ENCODE peak calls at places on chromosomes 2 and 18, in six cellular contexts. N, A, J, C, R and D are unnamed samples.

GRCh38 chr2:116979941-116980340 is 834.5 kb upstream of the DDX18 start:
- DNase-seq in N (no peak), A (no peak), J (no peak), C (no peak), R (no peak), D (no peak)

GRCh38 chr18:991441-991840 is 86.8 kb downstream of the ADCYAP1 start:
- DNase-seq in N (no peak), A (no peak), J (no peak), C (no peak), R (no peak), D (no peak)

GRCh38 chr2:179837408-179837807 is 24.0 kb downstream of the ZNF385B start:
- DNase-seq in N (no peak), A (no peak), J (peak; percentile 12), C (no peak), R (no peak), D (no peak)

GRCh38 chr2:8334866-8335325 is 347.0 kb upstream of the ID2 start:
- DNase-seq in N (no peak), A (peak; percentile 22), J (no peak), C (no peak), R (no peak), D (no peak)

GRCh38 chr18:494602-494983 is 5.9 kb downstream of the COLEC12 start:
- DNase-seq in N (no peak), A (no peak), J (no peak), C (no peak), R (no peak), D (no peak)

GRCh38 chr18:62522178-62522509 is 681 bp upstream of the ZCCHC2 start:
- DNase-seq in N (no peak), A (no peak), J (no peak), C (no peak), R (no peak), D (no peak)

GRCh38 chr2:29405266-29405665 is 290.1 kb downstream of the CLIP4 start:
- DNase-seq in N (no peak), A (no peak), J (peak; percentile 88), C (no peak), R (no peak), D (no peak)

GRCh38 chr2:181396575-181397062 is 60.6 kb upstream of the ITGA4 start:
- DNase-seq in N (no peak), A (no peak), J (no peak), C (no peak), R (no peak), D (no peak)

GRCh38 chr2:130864830-130865229 is 28.1 kb downstream of the ARHGEF4 start:
- DNase-seq in N (no peak), A (peak; percentile 62), J (peak; percentile 94), C (peak; percentile 27), R (no peak), D (peak; percentile 53)

GRCh38 chr2:236763821-236764220 is 194.2 kb downstream of the ACKR3 start:
- DNase-seq in N (no peak), A (no peak), J (no peak), C (no peak), R (no peak), D (no peak)

GRCh38 chr2:11398710-11399109 is 54.3 kb upstream of the ROCK2 start:
- DNase-seq in N (no peak), A (no peak), J (no peak), C (peak; percentile 45), R (no peak), D (no peak)

GRCh38 chr18:26621161-26622026 is 73.0 kb upstream of the KCTD1 start:
- DNase-seq in N (peak; percentile 21), A (peak; percentile 72), J (peak; percentile 39), C (peak; percentile 27), R (peak; percentile 81), D (no peak)

GRCh38 chr2:88810488-88810887 is 119.0 kb downstream of the RPIA start:
- DNase-seq in N (no peak), A (no peak), J (no peak), C (no peak), R (no peak), D (no peak)

GRCh38 chr2:127081826-127082633 is 24.9 kb downstream of the BIN1 start:
- DNase-seq in N (no peak), A (peak; percentile 52), J (no peak), C (no peak), R (peak; percentile 44), D (no peak)

GRCh38 chr18:69817335-69817935 is 130.2 kb downstream of the CD226 start:
- DNase-seq in N (no peak), A (no peak), J (no peak), C (no peak), R (no peak), D (no peak)

GRCh38 chr2:161990741-161991140 is 83.3 kb downstream of the DPP4 start:
- DNase-seq in N (no peak), A (peak; percentile 28), J (no peak), C (no peak), R (no peak), D (peak; percentile 14)

GRCh38 chr2:237154894-237155851 is 69.5 kb downstream of the COPS8 start:
- DNase-seq in N (no peak), A (no peak), J (no peak), C (no peak), R (no peak), D (no peak)

GRCh38 chr2:150931447-150931846 is 330.2 kb downstream of the RBM43 start:
- DNase-seq in N (no peak), A (no peak), J (no peak), C (no peak), R (no peak), D (no peak)

GRCh38 chr2:67309281-67309680 is 87.9 kb upstream of the ETAA1 start:
- DNase-seq in N (no peak), A (peak; percentile 61), J (peak; percentile 21), C (no peak), R (no peak), D (peak; percentile 37)

GRCh38 chr2:97871096-97871780 is 124.5 kb downstream of the TMEM131 start:
- DNase-seq in N (no peak), A (no peak), J (no peak), C (no peak), R (no peak), D (peak; percentile 51)

GRCh38 chr2:45688479-45689298 is 37.2 kb downstream of the PRKCE start:
- DNase-seq in N (no peak), A (no peak), J (no peak), C (no peak), R (no peak), D (no peak)

GRCh38 chr2:235844561-235844960 is 323.6 kb downstream of the GBX2 start:
- DNase-seq in N (no peak), A (no peak), J (no peak), C (no peak), R (no peak), D (no peak)

DNA sequence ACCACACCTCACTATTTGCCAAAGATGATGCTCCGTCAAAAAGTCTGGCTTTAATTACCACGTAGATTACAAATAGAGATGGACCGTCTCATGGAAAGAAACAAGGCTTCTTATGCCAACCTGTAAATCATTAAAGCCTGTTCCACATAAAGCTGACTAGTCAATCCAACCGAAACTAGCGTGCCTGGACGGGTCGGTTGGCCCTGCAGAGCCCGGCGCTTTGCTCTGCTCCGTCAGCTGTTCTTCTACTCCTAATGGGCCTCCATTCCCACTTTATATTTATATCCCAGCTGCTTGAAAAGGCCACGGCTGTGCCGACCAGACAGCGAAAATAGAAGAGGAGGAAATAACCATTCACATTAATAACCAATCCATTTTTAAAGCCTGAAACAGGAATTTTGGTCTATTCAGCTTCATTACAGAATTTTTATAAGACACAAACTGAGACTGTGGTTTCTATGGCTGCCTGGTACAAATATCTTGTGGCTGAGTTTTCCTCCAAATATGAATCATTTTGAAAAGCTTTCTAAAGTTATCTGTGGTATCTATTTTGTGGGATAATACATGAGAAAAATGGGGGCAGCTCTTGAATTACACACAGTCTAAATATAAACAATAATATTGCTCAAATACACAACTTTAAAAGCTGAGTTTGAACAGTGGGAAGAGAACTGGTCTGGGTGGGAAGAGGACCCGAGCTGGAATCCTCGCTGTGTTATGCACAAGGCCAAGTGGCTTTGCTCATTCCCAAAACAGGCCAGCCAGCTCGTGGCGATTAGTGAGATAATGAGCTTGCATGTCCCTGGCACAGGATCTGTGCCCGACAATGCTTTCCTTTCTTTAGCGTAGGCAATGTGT is 10.4 kb upstream of the FAM124B start:
- DNase-seq in N (no peak), A (peak; percentile 17), J (no peak), C (no peak), R (no peak), D (no peak)
- H3K4me3 ChIP-seq in N (no peak overlapping the region), A (no peak overlapping the region), J (no peak overlapping the region), C (no peak overlapping the region), R (no peak overlapping the region), D (no peak overlapping the region)

GRCh38 chr18:76259012-76259568 is 236.0 kb downstream of the ZNF516 start:
- DNase-seq in N (no peak), A (no peak), J (peak; percentile 5), C (no peak), R (peak; percentile 72), D (no peak)
- TF ChIP-seq CTCF in N (no peak), A (no peak), J (no peak), C (no peak), R (peak; percentile 4), D (no peak)

GRCh38 chr2:47069628-47070154 is 85.4 kb downstream of the STPG4 start:
- DNase-seq in N (peak; percentile 80), A (peak; percentile 72), J (peak; percentile 76), C (peak; percentile 79), R (peak; percentile 95), D (peak; percentile 94)
- H3K4me1 ChIP-seq in N (peaks cover 75% of the 10 kb centered on the region), A (peaks cover 18% of the 10 kb centered on the region), J (peaks cover 40% of the 10 kb centered on the region), C (peaks cover 76% of the 10 kb centered on the region), R (peaks cover 25% of the 10 kb centered on the region), D (peaks cover 55% of the 10 kb centered on the region)

DNA sequence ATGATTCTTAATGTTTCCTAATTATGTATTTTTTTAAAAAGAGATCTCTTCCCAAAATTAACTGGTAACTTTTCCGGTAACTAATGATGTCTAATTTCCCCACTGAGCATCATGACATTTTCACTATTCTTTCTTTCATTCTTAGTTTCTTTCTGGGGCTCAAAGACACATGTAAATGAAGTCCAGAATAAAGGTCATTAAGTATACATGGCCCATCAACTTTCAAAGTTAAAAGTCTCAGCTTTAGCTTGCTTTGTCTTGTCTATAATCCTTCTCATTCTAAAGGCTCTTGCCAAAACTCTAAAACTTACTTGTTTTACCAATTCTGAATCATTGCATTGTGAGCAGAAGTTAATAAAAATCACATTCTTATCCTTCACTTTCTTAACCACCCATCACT is 53.6 kb downstream of the ASXL2 start:
- DNase-seq in N (no peak), A (no peak), J (no peak), C (no peak), R (no peak), D (no peak)
- H3K4me3 ChIP-seq in N (no peak overlapping the region), A (no peak overlapping the region), J (no peak overlapping the region), C (no peak overlapping the region), R (no peak overlapping the region), D (no peak overlapping the region)

GRCh38 chr2:118993392-118993752 is 51.4 kb downstream of the MARCO start:
- DNase-seq in N (no peak), A (no peak), J (no peak), C (no peak), R (no peak), D (peak; percentile 19)
- TF ChIP-seq CTCF in N (no peak), A (no peak), J (no peak), C (no peak), R (no peak), D (no peak)

DNA sequence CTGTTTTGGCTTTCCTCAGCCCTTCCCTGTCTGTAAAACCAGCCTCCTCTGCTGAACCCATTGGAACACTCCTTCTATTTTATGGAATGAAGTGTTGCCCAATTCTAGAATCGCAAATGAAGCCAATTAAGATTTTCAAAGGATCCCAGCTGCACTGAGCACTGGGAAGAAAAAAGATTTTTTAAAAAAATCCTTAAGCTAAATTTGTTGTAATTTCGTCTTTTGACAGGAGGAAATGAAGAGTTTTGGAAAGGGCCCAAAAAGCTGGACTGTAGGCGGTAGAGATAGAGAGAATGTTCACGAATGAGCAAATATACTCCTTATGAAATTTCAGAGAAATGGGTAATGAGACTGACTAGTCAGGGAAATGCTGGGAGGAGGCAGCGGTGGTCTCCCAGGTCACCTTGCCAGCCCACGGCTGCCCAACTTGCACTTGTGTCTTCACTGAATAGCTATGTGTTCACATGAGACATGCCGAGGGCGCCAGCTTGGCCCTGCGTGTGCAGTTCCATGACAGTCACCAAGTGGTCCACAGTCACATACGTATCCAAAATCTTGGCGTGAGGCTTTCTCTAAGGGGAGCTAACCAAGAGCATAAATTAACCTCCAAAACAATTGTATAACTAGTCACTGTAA is 69.9 kb downstream of the SGPP2 start:
- DNase-seq in N (no peak), A (no peak), J (no peak), C (peak; percentile 12), R (no peak), D (no peak)
- H3K4me1 ChIP-seq in N (no peaks in the 10 kb centered on the region), A (no peaks in the 10 kb centered on the region), J (no peaks in the 10 kb centered on the region), C (no peaks in the 10 kb centered on the region), R (no peaks in the 10 kb centered on the region), D (no peaks in the 10 kb centered on the region)